ENCODE peak calls at places on chromosome 7, in ten cellular contexts. R is GM10248; W is prostate gland; Y is EH; I is endothelial cell; H is hypothalamus; N is DMS 273 treated with DMSO at 0.1 percent for 48 hours; K is stimulated activated CD4-positive, alpha-beta T cell treated with anti-CD3 and anti-CD28 coated beads, Interleukin-2, amount 100 ng/mL, for 48 hours; T is right lobe of liver; Q is HT1080. E is an unnamed sample.

GRCh38 chr7:83475403-83475802 is 173.5 kb downstream of the SEMA3E start:
- DNase-seq in W (no peak), T (no peak), Y (peak; percentile 0), Q (peak; percentile 10), H (no peak), K (no peak), I (peak; percentile 11), R (no peak), N (no peak), E (no peak)

GRCh38 chr7:16739863-16740622 is 13.5 kb upstream of the TSPAN13 start:
- DNase-seq in I (no peak), Q (peak; percentile 90), Y (peak; percentile 99), H (no peak), R (no peak), N (no peak), T (no peak), K (no peak), W (peak; percentile 70), E (peak; percentile 95)

GRCh38 chr7:18357691-18358090 is 137.9 kb upstream of the HDAC9 start:
- DNase-seq in W (no peak), T (no peak), N (no peak), I (no peak), H (no peak), Y (peak; percentile 43), K (no peak), Q (peak; percentile 48), R (peak; percentile 9), E (no peak)

GRCh38 chr7:157337316-157338149 is 729 bp downstream of the DNAJB6 start:
- DNase-seq in H (no peak), Y (peak; percentile 66), K (peak; percentile 65), I (peak; percentile 65), N (peak; percentile 11), R (peak; percentile 83), Q (peak; percentile 38), T (peak; percentile 73), W (peak; percentile 31), E (no peak)

GRCh38 chr7:68833442-68833841 is 764.8 kb upstream of the AUTS2 start:
- DNase-seq in K (no peak), N (no peak), T (no peak), H (no peak), W (no peak), I (no peak), Y (peak; percentile 46), R (no peak), Q (no peak), E (no peak)

GRCh38 chr7:27177795-27178320 is 3.7 kb upstream of the HOXA10 start:
- DNase-seq in K (no peak), T (no peak), I (no peak), Q (no peak), H (no peak), W (no peak), N (no peak), R (no peak), Y (peak; percentile 41), E (no peak)

GRCh38 chr7:4880218-4880617 is 3.3 kb downstream of the RADIL start:
- DNase-seq in N (no peak), Q (no peak), H (no peak), I (no peak), K (no peak), Y (no peak), T (no peak), R (no peak), W (no peak), E (no peak)

GRCh38 chr7:127978421-127978820 is 52.8 kb downstream of the LRRC4 start:
- DNase-seq in K (no peak), I (no peak), Q (no peak), Y (no peak), H (no peak), T (no peak), R (no peak), N (no peak), W (no peak), E (no peak)

GRCh38 chr7:123216825-123217224 is 17.1 kb upstream of the SLC13A1 start:
- DNase-seq in W (no peak), R (no peak), H (no peak), Q (no peak), N (no peak), K (no peak), T (no peak), Y (no peak), I (no peak), E (no peak)

GRCh38 chr7:14016950-14017349 is 27.5 kb upstream of the ETV1 start:
- DNase-seq in H (no peak), I (no peak), T (no peak), R (no peak), Q (no peak), N (no peak), Y (no peak), W (no peak), K (no peak), E (no peak)

GRCh38 chr7:74043523-74043951 is 15.6 kb downstream of the ELN start:
- DNase-seq in W (no peak), Y (peak; percentile 47), R (no peak), H (no peak), Q (no peak), N (no peak), T (no peak), I (no peak), K (no peak), E (no peak)

GRCh38 chr7:119623427-119623826 is 649.5 kb upstream of the KCND2 start:
- DNase-seq in Y (no peak), K (no peak), I (no peak), N (no peak), R (no peak), W (no peak), T (no peak), H (no peak), Q (no peak), E (no peak)

GRCh38 chr7:140036224-140036651 is 26.5 kb downstream of the PARP12 start:
- DNase-seq in N (no peak), R (no peak), H (no peak), Y (no peak), I (no peak), T (no peak), Q (no peak), K (no peak), W (no peak), E (no peak)

GRCh38 chr7:131012477-131013031 is 278.5 kb upstream of the KLF14 start:
- DNase-seq in R (no peak), Q (no peak), N (no peak), I (no peak), K (no peak), Y (peak; percentile 86), H (no peak), T (no peak), W (no peak), E (no peak)

GRCh38 chr7:135245826-135246825 is 12.5 kb downstream of the STRA8 start:
- DNase-seq in I (no peak), R (no peak), K (no peak), T (no peak), W (no peak), Q (no peak), H (no peak), N (no peak), Y (no peak), E (no peak)

GRCh38 chr7:97733276-97734206 is 1.7 kb downstream of the TAC1 start:
- DNase-seq in H (no peak), R (no peak), Q (no peak), T (no peak), Y (no peak), K (no peak), I (peak; percentile 24), N (no peak), W (no peak), E (no peak)

GRCh38 chr7:117716707-117717294 is 156.4 kb downstream of the CTTNBP2 start:
- DNase-seq in T (no peak), W (no peak), Y (no peak), R (no peak), Q (no peak), I (no peak), K (no peak), H (no peak), N (no peak), E (no peak)

GRCh38 chr7:24135003-24135817 is 148.8 kb upstream of the NPY start:
- DNase-seq in R (peak; percentile 39), Y (no peak), H (no peak), I (no peak), Q (no peak), T (no peak), W (no peak), K (no peak), N (no peak), E (no peak)

GRCh38 chr7:106178593-106179134 is 66.6 kb upstream of the SYPL1 start:
- DNase-seq in Q (peak; percentile 50), I (no peak), T (peak; percentile 80), W (peak; percentile 71), N (no peak), K (no peak), R (no peak), Y (peak; percentile 69), H (no peak), E (no peak)

GRCh38 chr7:16129431-16130126 is 291.8 kb downstream of the CRPPA start:
- DNase-seq in I (no peak), Q (peak; percentile 78), K (no peak), T (no peak), W (no peak), H (no peak), N (peak; percentile 15), R (no peak), Y (peak; percentile 88), E (peak; percentile 29)

GRCh38 chr7:129188892-129189660 is 643 bp downstream of the SMO start:
- DNase-seq in Y (peak; percentile 51), T (no peak), W (no peak), H (no peak), I (peak; percentile 44), N (no peak), K (no peak), R (peak; percentile 53), Q (no peak), E (no peak)

GRCh38 chr7:84454174-84454959 is 259.8 kb upstream of the SEMA3A start:
- DNase-seq in Y (peak; percentile 3), I (no peak), N (no peak), K (no peak), T (no peak), H (no peak), W (no peak), R (no peak), Q (no peak), E (no peak)

GRCh38 chr7:42345478-42346299 is 108.7 kb upstream of the GLI3 start:
- DNase-seq in H (no peak), N (no peak), I (no peak), K (no peak), R (no peak), Q (no peak), T (no peak), Y (no peak), W (no peak), E (no peak)

GRCh38 chr7:133853706-133854276 is 273.3 kb upstream of the LRGUK start:
- DNase-seq in N (peak; percentile 72), H (peak; percentile 3), K (no peak), W (peak; percentile 62), Y (peak; percentile 91), T (no peak), I (peak; percentile 34), Q (peak; percentile 92), R (peak; percentile 13), E (peak; percentile 97)

GRCh38 chr7:50594734-50595537 is 29.7 kb upstream of the DDC start:
- DNase-seq in R (no peak), Q (no peak), K (no peak), H (no peak), N (no peak), T (no peak), I (no peak), Y (no peak), W (no peak), E (no peak)

E was measured in epithelial cell of prostate.